ENCODE peak calls at places on chromosomes 11 and 22, in four cellular contexts. V is A549, L is body of pancreas, R is HCT116. E is an unnamed sample.

GRCh38 chr22:48751539-48752437 is 1075.9 kb downstream of the BRD1 start:
- DNase-seq in V (no peak), R (no peak), L (no peak), E (no peak)

GRCh38 chr11:66727282-66727882 is 1.6 kb downstream of the SPTBN2 start:
- DNase-seq in L (peak), R (no peak), V (peak), E (no peak)

GRCh38 chr11:66044757-66045156 is 4.2 kb downstream of the GAL3ST3 start:
- DNase-seq in R (no peak), V (no peak), L (no peak), E (no peak)

GRCh38 chr11:128765571-128766530 is 72.0 kb downstream of the FLI1 start:
- DNase-seq in L (no peak), R (no peak), V (no peak), E (no peak)

GRCh38 chr22:38034278-38034882 is 22.8 kb upstream of the PICK1 start:
- DNase-seq in L (peak), V (peak), R (peak), E (no peak)

GRCh38 chr11:33636104-33636503 is 64.5 kb downstream of the C11orf91 start:
- DNase-seq in R (no peak), L (no peak), V (peak), E (no peak)

GRCh38 chr11:14668733-14669301 is 25.2 kb downstream of the PDE3B start:
- DNase-seq in L (no peak), R (no peak), V (no peak), E (peak)

GRCh38 chr11:9214765-9215164 is 50.4 kb downstream of the DENND5A start:
- DNase-seq in L (no peak), V (peak), R (peak), E (no peak)

GRCh38 chr11:107929611-107930200 is 1.5 kb downstream of the RAB39A start:
- DNase-seq in L (no peak), R (no peak), V (no peak), E (no peak)

GRCh38 chr11:66121453-66121852 is 51.4 kb downstream of the PACS1 start:
- DNase-seq in V (no peak), R (no peak), L (no peak), E (no peak)

GRCh38 chr22:38927033-38927789 is 30.2 kb upstream of the APOBEC3A start:
- DNase-seq in R (peak), L (peak), V (peak), E (peak)

GRCh38 chr11:43508511-43508918 is 149.8 kb downstream of the TTC17 start:
- DNase-seq in L (no peak), R (no peak), V (peak), E (no peak)

GRCh38 chr22:37313376-37314314 is 31.3 kb downstream of the CYTH4 start:
- DNase-seq in L (no peak), V (no peak), R (no peak), E (no peak)

GRCh38 chr11:121250843-121251242 is 41.7 kb upstream of the SC5D start:
- DNase-seq in L (no peak), V (no peak), R (no peak), E (no peak)

GRCh38 chr22:44898236-44898635 is 111.6 kb downstream of the PHF21B start:
- DNase-seq in V (no peak), L (no peak), R (no peak), E (no peak)

GRCh38 chr11:35334385-35335090 is 84.8 kb downstream of the SLC1A2 start:
- DNase-seq in R (no peak), V (no peak), L (no peak), E (no peak)

GRCh38 chr11:121334973-121335711 is 42.6 kb downstream of the SC5D start:
- DNase-seq in R (no peak), V (no peak), L (no peak), E (no peak)

GRCh38 chr11:45933131-45933821 is 10.8 kb downstream of the LARGE2 start:
- DNase-seq in V (no peak), L (peak), R (no peak), E (no peak)

GRCh38 chr11:29656557-29656956 is 360.3 kb downstream of the KCNA4 start:
- DNase-seq in L (no peak), V (no peak), R (no peak), E (no peak)

GRCh38 chr11:67373916-67374570 is 645 bp upstream of the CLCF1 start:
- DNase-seq in R (peak), L (peak), V (peak), E (peak)

GRCh38 chr11:47854667-47855066 is 6.5 kb upstream of the NUP160 start:
- DNase-seq in V (no peak), L (no peak), R (no peak), E (no peak)

GRCh38 chr11:74142624-74143023 is 28.2 kb downstream of the C2CD3 start:
- DNase-seq in L (no peak), V (no peak), R (no peak), E (no peak)

GRCh38 chr11:123560001-123560400 is 94.4 kb downstream of the SCN3B start:
- DNase-seq in V (no peak), L (peak), R (no peak), E (no peak)

GRCh38 chr11:58597749-58598148 is 18.9 kb downstream of the ZFP91 start:
- DNase-seq in L (no peak), V (no peak), R (no peak), E (no peak)

GRCh38 chr11:63573881-63574855 is 11.0 kb upstream of the PLAAT2 start:
- DNase-seq in V (peak), R (no peak), L (no peak), E (peak)

GRCh38 chr11:11789735-11790369 is 51.9 kb upstream of the USP47 start:
- DNase-seq in R (no peak), L (no peak), V (peak), E (peak)

GRCh38 chr11:28529540-28530410 is 421.6 kb downstream of the METTL15 start:
- DNase-seq in V (peak), L (no peak), R (peak), E (peak)

GRCh38 chr11:15835705-15836411 is 520.5 kb downstream of the SOX6 start:
- DNase-seq in V (no peak), R (no peak), L (no peak), E (no peak)

GRCh38 chr11:22177186-22177585 is 15.7 kb upstream of the ANO5 start:
- DNase-seq in L (no peak), R (no peak), V (peak), E (no peak)

GRCh38 chr22:44172370-44173108 is 8.2 kb upstream of the PARVG start:
- DNase-seq in L (peak), R (no peak), V (no peak), E (no peak)

GRCh38 chr11:83671295-83671694 is 385.1 kb upstream of the CCDC90B start:
- DNase-seq in L (no peak), R (no peak), V (no peak), E (no peak)

GRCh38 chr11:96328395-96329010 is 14.5 kb downstream of the MAML2 start:
- DNase-seq in L (no peak), R (no peak), V (no peak), E (no peak)

GRCh38 chr11:126501641-126502040 is 146.2 kb downstream of the ST3GAL4 start:
- DNase-seq in R (no peak), V (no peak), L (no peak), E (no peak)

GRCh38 chr11:95891423-95892177 is 32.3 kb downstream of the MTMR2 start:
- DNase-seq in V (no peak), L (no peak), R (no peak), E (no peak)

GRCh38 chr22:40346178-40347064 is at the start of gene ADSL:
- DNase-seq in L (peak), V (peak), R (peak), E (peak)
- TF ChIP-seq POLR2A in L (peak), V (peak), R (peak), E (peak)

DNA sequence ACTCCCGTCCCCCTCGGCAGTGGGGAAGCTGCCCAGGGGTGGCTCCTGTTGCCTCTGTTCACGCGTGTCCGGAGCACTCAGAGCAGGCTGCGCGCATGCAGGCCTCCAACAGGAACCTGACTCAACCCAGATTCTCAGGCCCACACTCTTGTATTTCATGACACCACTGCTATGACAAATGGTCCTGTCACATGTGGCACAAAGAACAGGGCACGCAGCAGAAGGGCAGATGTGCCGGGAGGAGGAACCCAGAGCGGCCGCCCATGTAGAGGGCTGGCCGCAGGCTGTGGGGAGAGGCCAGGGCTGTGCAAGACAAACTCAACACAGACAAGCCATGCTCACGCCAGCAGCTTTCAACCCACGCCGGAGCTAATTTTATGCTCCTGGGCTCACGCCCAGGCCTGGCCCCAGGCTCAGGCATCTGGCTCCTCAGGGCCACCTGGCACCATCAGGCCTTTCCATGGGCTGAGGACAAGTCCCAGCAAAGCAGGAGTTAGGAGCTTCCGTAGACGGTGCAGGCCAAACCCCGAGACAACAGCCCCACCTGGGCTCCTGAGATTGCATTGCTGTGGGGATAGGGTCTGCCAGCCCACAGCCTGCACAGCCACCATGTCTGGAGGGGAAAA is 40.0 kb downstream of the DUSP8 start:
- DNase-seq in L (no peak), V (no peak), R (no peak), E (no peak)
- TF ChIP-seq POLR2A in L (no peak), V (no peak), R (no peak), E (no peak)

GRCh38 chr22:26990503-26991189 is 333.3 kb downstream of the MIAT start:
- DNase-seq in V (no peak), R (no peak), L (no peak), E (no peak)

GRCh38 chr22:26985217-26985616 is 327.8 kb downstream of the MIAT start:
- DNase-seq in R (no peak), L (no peak), V (no peak), E (no peak)

GRCh38 chr22:26983311-26983710 is 325.9 kb downstream of the MIAT start:
- DNase-seq in R (no peak), V (no peak), L (no peak), E (no peak)

GRCh38 chr22:26986884-26987283 is 329.5 kb downstream of the MIAT start:
- DNase-seq in R (no peak), V (no peak), L (no peak), E (no peak)

DNA sequence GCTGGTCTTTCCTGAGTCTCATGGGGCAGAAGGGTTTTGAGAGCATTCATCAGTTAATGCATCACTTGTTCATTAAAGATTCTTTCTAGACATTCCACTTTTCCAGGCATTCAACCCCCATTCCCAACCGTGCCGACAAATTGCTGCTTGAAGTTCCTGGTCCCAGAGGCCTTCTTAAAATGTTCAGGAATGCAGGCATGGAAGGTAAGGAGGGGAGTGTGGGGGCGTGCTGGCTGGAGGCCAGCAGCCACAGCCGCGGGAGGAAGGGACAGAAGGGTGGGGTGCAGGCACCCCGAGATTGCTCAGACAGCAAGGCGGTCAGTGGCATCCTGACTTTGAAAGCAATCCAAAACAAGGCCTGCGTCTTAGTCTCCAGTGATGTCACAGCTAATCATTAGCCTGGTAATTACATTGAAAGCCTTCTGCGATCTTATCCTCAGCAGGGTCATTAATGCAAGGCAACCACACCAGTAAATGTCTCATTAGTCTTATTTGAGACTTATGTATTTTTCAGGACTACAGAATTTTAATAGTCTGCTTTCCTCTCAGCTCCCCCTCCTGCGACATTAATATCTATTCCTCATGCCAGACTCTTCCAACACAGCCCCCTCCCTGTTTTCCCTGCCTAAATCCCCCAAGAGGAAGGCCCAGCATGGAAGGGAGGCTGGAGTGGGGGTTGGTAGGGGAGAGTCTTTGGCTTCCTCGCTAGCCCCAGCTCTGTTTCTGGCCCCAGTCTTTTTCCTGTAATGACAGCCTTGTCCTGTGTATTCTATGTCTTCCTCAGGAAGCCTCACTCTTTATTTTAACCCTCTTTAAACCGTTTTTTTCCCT is 328.9 kb downstream of the MIAT start:
- DNase-seq in V (no peak), L (no peak), R (no peak), E (no peak)
- TF ChIP-seq POLR2A in V (no peak), L (no peak), R (no peak), E (no peak)

GRCh38 chr11:134116210-134116609 is 47.3 kb downstream of the JAM3 start:
- DNase-seq in L (no peak), V (no peak), R (no peak), E (no peak)

GRCh38 chr11:134120921-134121526 is 52.2 kb downstream of the JAM3 start:
- DNase-seq in L (no peak), R (no peak), V (no peak), E (no peak)

GRCh38 chr11:134120143-134120850 is 51.4 kb downstream of the JAM3 start:
- DNase-seq in R (no peak), L (no peak), V (no peak), E (no peak)

GRCh38 chr11:134119094-134119493 is 50.2 kb downstream of the JAM3 start:
- DNase-seq in L (no peak), V (no peak), R (no peak), E (no peak)

DNA sequence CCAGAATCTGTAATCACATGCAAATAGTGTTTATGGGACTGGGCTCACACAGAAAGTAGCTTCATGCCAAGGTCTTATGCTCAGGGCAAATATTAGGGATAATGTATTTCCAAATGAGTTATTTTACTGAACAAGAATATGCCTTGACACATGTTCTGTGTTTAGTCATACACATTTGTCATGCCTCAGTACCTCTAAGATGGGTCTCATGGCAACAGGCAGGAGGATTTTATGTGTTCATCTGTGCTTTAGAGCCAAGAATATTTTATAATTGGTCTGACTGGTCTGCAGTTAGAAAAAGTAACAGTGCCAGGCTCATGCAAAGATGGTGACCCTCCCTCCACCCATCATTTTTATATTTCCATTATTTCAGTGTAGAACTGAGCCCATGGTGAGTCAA is 49.1 kb downstream of the JAM3 start:
- DNase-seq in V (no peak), L (no peak), R (no peak), E (no peak)
- TF ChIP-seq POLR2A in V (no peak), L (no peak), R (no peak), E (no peak)

GRCh38 chr11:797300-798092 is 585 bp downstream of the SLC25A22 start:
- DNase-seq in V (peak), R (no peak), L (peak), E (peak)

GRCh38 chr11:794766-795637 is 3.1 kb downstream of the SLC25A22 start:
- DNase-seq in L (peak), R (no peak), V (no peak), E (no peak)

GRCh38 chr11:798093-798713 is at the start of gene SLC25A22:
- DNase-seq in V (peak), R (no peak), L (peak), E (peak)

GRCh38 chr11:795638-796564 is 2.2 kb downstream of the SLC25A22 start:
- DNase-seq in R (no peak), V (no peak), L (peak), E (peak)

DNA sequence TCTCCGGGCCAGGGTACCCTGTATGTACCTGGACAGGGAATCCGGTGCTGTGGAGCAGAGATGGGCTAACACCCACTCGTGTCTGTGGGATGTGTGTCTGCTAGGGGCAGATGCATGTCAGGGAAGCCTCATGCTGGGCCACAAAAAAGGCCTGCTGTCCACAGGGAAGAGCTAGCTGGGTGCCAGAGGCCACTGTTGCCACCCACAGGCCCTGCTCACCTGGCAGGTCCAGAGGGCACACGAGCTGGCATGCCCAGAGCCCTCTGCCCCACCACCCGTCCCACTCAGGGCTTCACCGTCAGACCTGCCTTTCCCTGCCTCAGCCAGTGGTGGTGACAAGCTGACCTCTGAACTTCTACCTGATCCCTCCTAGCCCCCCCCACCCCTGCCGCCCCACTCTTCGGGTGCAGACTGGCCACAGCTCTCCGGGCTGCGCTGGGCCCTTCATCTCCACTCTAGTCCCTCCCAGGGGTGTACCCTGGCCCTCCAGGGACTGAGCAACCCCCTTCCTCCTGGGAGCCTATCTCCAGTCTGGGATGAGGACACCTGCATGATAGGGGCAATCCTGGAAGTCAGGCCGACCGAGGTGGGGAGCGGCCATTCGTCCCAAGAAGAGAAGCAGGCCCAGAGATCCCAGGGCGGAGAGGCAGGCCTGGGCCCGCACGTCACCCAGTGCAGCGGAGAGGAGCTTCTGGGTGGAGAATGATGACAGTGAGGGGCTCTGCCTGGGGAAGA is 1.3 kb downstream of the SLC25A22 start:
- DNase-seq in V (no peak), L (peak), R (no peak), E (no peak)
- TF ChIP-seq POLR2A in V (no peak), L (no peak), R (no peak), E (no peak)

GRCh38 chr11:3894128-3894731 is 38.8 kb downstream of the STIM1 start:
- DNase-seq in V (no peak), R (no peak), L (no peak), E (no peak)
- TF ChIP-seq POLR2A in V (no peak), R (no peak), L (no peak), E (no peak)

E was measured in erythroblast.